ENCODE peak calls at places on chromosomes 5 and 9, in four cellular contexts. N is body of pancreas, Y is astrocyte of the spinal cord, L is A549. I is an unnamed sample.

GRCh38 chr5:18220631-18221030 is 586.4 kb downstream of the TAF11L14 start:
- DNase-seq in N (no peak), Y (peak; percentile 1), L (no peak), I (no peak)

GRCh38 chr9:138103824-138104206 is 226.2 kb downstream of the CACNA1B start:
- DNase-seq in N (no peak), Y (no peak), L (no peak), I (no peak)

GRCh38 chr5:124342027-124342471 is 404.4 kb downstream of the ZNF608 start:
- DNase-seq in N (no peak), Y (peak; percentile 88), L (no peak), I (peak; percentile 98)

GRCh38 chr9:101465330-101465915 is 29.8 kb upstream of the ALDOB start:
- DNase-seq in N (peak; percentile 52), Y (peak; percentile 62), L (peak; percentile 36), I (peak; percentile 84)

GRCh38 chr9:32587901-32588300 is 14.9 kb upstream of the NDUFB6 start:
- DNase-seq in N (no peak), Y (peak; percentile 32), L (no peak), I (no peak)

GRCh38 chr9:100581081-100581480 is 3.2 kb downstream of the CAVIN4 start:
- DNase-seq in N (no peak), Y (no peak), L (no peak), I (no peak)

GRCh38 chr9:126626117-126627022 is 12.6 kb downstream of the LMX1B start:
- DNase-seq in N (no peak), Y (no peak), L (no peak), I (no peak)

GRCh38 chr5:171315386-171315891 is 6.4 kb downstream of the TLX3 start:
- DNase-seq in N (no peak), Y (no peak), L (no peak), I (no peak)

GRCh38 chr5:80275347-80275746 is 19.5 kb upstream of the SERINC5 start:
- DNase-seq in N (no peak), Y (peak; percentile 21), L (no peak), I (peak; percentile 24)

GRCh38 chr5:167898361-167899042 is 392.9 kb upstream of the WWC1 start:
- DNase-seq in N (no peak), Y (no peak), L (no peak), I (no peak)

GRCh38 chr5:126360467-126360866 is 62.7 kb upstream of the GRAMD2B start:
- DNase-seq in N (no peak), Y (no peak), L (no peak), I (no peak)

GRCh38 chr5:154757647-154758406 is 2.6 kb downstream of the LARP1 start:
- DNase-seq in N (peak; percentile 61), Y (no peak), L (no peak), I (no peak)

GRCh38 chr9:86573886-86574285 is 219.7 kb upstream of the TUT7 start:
- DNase-seq in N (no peak), Y (no peak), L (no peak), I (no peak)

GRCh38 chr5:141850786-141851185 is 27.4 kb downstream of the PCDH1 start:
- DNase-seq in N (no peak), Y (no peak), L (peak; percentile 21), I (no peak)

GRCh38 chr5:160237571-160238093 is 8.3 kb downstream of the FABP6 start:
- DNase-seq in N (no peak), Y (no peak), L (no peak), I (no peak)

GRCh38 chr5:23631283-23632045 is 124.1 kb downstream of the PRDM9 start:
- DNase-seq in N (no peak), Y (peak; percentile 54), L (peak; percentile 3), I (peak; percentile 95)

GRCh38 chr5:110027527-110028322 is 338.0 kb downstream of the MAN2A1 start:
- DNase-seq in N (no peak), Y (no peak), L (no peak), I (peak; percentile 34)

GRCh38 chr9:127803507-127804352 is 1.0 kb downstream of the FPGS start:
- DNase-seq in N (no peak), Y (peak; percentile 15), L (peak; percentile 64), I (peak; percentile 64)

GRCh38 chr5:139984816-139985215 is 58.3 kb downstream of the NRG2 start:
- DNase-seq in N (no peak), Y (no peak), L (no peak), I (no peak)

GRCh38 chr5:139985290-139985689 is 57.8 kb downstream of the NRG2 start:
- DNase-seq in N (no peak), Y (no peak), L (no peak), I (no peak)

GRCh38 chr5:139982157-139982974 is 60.7 kb downstream of the NRG2 start:
- DNase-seq in N (peak; percentile 30), Y (peak; percentile 10), L (no peak), I (peak; percentile 10)

GRCh38 chr5:139982975-139983240 is 60.2 kb downstream of the NRG2 start:
- DNase-seq in N (no peak), Y (no peak), L (no peak), I (no peak)

DNA sequence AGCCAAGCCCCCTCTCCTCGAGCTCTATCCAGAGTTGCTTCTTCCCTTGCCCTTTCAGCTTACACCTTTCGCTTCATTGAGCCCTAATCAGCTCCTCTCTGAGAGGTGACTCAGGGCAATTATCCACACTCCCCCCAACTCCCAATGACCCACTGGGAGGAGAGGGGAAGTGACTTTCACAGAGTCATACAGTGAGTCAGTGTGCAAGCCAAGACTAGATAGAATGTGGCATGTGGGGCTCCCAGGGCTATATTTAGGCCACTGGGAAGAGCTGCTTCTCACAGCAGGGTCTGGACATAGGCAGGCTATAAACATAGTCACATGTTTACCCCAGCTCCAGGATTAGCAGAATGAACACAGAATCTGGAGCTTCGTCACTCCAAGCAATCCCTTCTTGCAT is 57.4 kb downstream of the NRG2 start:
- DNase-seq in N (no peak), Y (peak; percentile 68), L (peak; percentile 31), I (peak; percentile 74)
- H3K4me3 ChIP-seq in N (no peak overlapping the region), Y (no peak overlapping the region), L (no peak overlapping the region), I (no peak overlapping the region)

DNA sequence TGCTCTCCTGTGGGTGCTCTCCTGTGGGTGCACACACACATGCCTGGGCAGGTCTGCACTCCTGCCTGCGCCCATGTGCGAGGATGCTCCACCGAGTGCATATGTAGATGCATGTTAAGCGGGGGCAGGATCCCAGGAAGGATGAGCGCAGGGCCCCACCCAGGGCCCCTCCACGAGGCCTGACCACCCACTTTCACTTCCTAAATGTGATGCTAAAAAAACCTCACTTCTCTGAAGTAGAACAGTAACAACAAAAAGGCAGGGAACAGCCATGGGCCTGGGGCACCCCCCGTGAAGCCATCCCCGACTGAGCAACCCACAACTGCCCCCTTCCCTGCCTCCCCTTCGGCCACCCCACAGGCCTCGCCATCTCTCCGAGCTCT is 48.2 kb upstream of the SARDH start:
- DNase-seq in N (no peak), Y (no peak), L (no peak), I (no peak)
- H3K4me3 ChIP-seq in N (no peak overlapping the region), Y (no peak overlapping the region), L (no peak overlapping the region), I (no peak overlapping the region)

DNA sequence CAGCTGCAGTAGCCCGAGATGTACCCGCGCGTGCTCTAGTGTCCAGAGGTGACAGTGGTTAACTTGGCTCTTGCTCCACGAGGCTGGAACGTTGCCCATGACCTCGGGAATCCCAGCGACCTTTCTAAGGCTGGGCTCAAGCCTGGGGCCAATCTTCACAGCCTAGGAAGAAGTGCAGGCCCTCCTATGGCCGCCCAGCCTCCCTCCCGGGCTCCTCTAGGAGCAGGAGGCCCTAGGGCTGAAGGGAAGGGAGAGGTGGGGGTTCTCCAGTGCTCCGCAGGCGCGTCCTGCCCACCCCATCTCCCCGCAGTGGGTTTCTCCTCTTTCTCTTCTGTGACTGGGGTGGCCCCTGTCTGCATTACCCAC is 13.3 kb downstream of the NR2F1 start:
- DNase-seq in N (no peak), Y (no peak), L (no peak), I (no peak)
- H3K4me3 ChIP-seq in N (no peak overlapping the region), Y (no peak overlapping the region), L (no peak overlapping the region), I (no peak overlapping the region)

DNA sequence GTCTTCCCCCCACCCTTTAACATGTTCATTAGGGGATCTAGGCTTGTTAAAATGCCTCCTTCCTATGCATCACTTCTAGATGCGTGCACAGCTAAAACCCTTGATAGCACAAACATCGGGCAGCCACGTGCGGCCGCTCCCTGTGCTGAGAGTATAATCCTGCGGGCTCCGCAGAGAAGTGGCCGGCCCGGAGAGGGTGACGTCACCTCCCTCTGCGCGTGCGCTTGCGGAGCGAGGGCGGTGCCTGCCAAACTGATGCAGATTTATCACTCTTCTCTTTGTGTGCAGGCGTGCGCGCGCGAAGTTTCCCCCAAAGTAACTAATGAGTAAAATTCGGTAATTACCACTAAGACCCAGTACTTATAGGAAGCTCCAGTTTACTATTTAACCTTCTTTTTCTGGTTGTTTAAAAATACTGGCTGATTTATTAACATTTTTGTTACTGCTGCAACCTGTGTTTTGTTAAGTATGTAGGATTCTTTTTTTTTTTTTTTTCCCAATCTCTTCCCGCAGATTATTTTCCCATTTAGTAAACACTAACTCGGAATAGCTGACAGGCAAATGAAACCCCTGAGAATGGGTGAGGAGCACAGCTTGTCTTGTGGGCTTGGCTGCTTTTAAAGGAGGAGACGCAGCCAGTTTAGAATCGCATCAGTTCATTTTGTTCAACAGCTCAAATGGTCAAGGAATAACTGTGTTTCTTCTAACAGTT is 121.6 kb downstream of the TRIO start:
- DNase-seq in N (peak; percentile 90), Y (peak; percentile 94), L (peak; percentile 88), I (peak; percentile 91)
- H3K4me3 ChIP-seq in N (no peak overlapping the region), Y (no peak overlapping the region), L (peak overlapping the region; percentile 34), I (peak overlapping the region; percentile 24)

GRCh38 chr9:81113408-81114124 is 575.8 kb downstream of the TLE1 start:
- DNase-seq in N (no peak), Y (peak; percentile 32), L (no peak), I (no peak)

GRCh38 chr9:81116340-81117207 is 572.8 kb downstream of the TLE1 start:
- DNase-seq in N (no peak), Y (no peak), L (no peak), I (no peak)

GRCh38 chr9:81108821-81109220 is 580.5 kb downstream of the TLE1 start:
- DNase-seq in N (no peak), Y (no peak), L (no peak), I (no peak)

GRCh38 chr9:81108391-81108790 is 581.0 kb downstream of the TLE1 start:
- DNase-seq in N (no peak), Y (peak; percentile 18), L (no peak), I (no peak)

DNA sequence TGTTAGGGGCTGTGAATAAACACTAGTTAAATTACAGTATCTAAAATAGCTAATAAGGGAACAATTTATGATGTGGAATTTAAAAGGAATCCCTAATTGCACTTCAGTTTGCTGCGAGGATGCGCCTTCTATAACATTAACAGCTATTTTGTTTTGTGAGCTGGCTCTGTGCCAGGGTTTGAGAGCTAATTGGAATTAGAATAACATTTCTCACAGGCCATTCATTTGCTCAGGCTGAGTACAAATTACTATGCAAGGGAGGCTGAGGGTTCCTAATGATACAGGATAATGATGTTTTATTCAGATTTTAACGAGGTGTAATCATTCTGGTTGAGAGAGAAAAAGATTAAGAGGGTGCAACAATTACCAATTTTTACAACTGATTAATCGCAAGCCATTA is 576.7 kb downstream of the TLE1 start:
- DNase-seq in N (no peak), Y (no peak), L (no peak), I (no peak)
- H3K4me3 ChIP-seq in N (no peak overlapping the region), Y (no peak overlapping the region), L (no peak overlapping the region), I (no peak overlapping the region)

GRCh38 chr5:132814441-132815294 is 1.6 kb downstream of the SOWAHA start:
- DNase-seq in N (no peak), Y (no peak), L (no peak), I (no peak)
- H3K4me3 ChIP-seq in N (no peak overlapping the region), Y (no peak overlapping the region), L (no peak overlapping the region), I (no peak overlapping the region)

GRCh38 chr9:129712595-129713524 is 40.0 kb downstream of the PTGES start:
- DNase-seq in N (peak; percentile 12), Y (peak; percentile 70), L (no peak), I (peak; percentile 51)
- H3K4me3 ChIP-seq in N (no peak overlapping the region), Y (no peak overlapping the region), L (no peak overlapping the region), I (peak overlapping the region; percentile 7)